ENCODE peak calls at places on chromosomes 2 and 18, in five cellular contexts. H, K, S, R and J are unnamed samples.

GRCh38 chr18:79912994-79913831 is 38.2 kb downstream of the SLC66A2 start:
- DNase-seq in H (no peak), K (no peak), S (no peak), R (no peak), J (no peak)

GRCh38 chr2:17059452-17059851 is 393.8 kb upstream of the CYRIA start:
- DNase-seq in H (no peak), K (no peak), S (no peak), R (no peak), J (no peak)

GRCh38 chr2:29075894-29076700 is 1.8 kb upstream of the PCARE start:
- DNase-seq in H (no peak), K (no peak), S (no peak), R (peak), J (peak)

GRCh38 chr2:142930835-142931398 is 53.5 kb downstream of the KYNU start:
- DNase-seq in H (no peak), K (no peak), S (no peak), R (no peak), J (no peak)

GRCh38 chr2:95300391-95300938 is 3.3 kb downstream of the KCNIP3 start:
- DNase-seq in H (peak), K (no peak), S (no peak), R (no peak), J (peak)

GRCh38 chr2:239696559-239697207 is 295.9 kb upstream of the HDAC4 start:
- DNase-seq in H (no peak), K (no peak), S (no peak), R (no peak), J (no peak)

GRCh38 chr2:139600166-139600565 is 820.0 kb upstream of the NXPH2 start:
- DNase-seq in H (no peak), K (no peak), S (no peak), R (no peak), J (no peak)

GRCh38 chr18:34598136-34598635 is 111.9 kb upstream of the DTNA start:
- DNase-seq in H (no peak), K (no peak), S (no peak), R (no peak), J (no peak)

GRCh38 chr2:7467782-7468447 is 550.7 kb downstream of the RNF144A start:
- DNase-seq in H (no peak), K (no peak), S (no peak), R (no peak), J (no peak)

GRCh38 chr2:151381266-151381665 is 23.9 kb downstream of the TNFAIP6 start:
- DNase-seq in H (no peak), K (no peak), S (no peak), R (no peak), J (no peak)

GRCh38 chr2:197269173-197269572 is 41.4 kb downstream of the ANKRD44 start:
- DNase-seq in H (no peak), K (no peak), S (no peak), R (no peak), J (no peak)

GRCh38 chr2:231693956-231694355 is 14.4 kb upstream of the PTMA start:
- DNase-seq in H (no peak), K (no peak), S (no peak), R (no peak), J (no peak)

GRCh38 chr2:69773201-69773600 is 31.3 kb downstream of the ANXA4 start:
- DNase-seq in H (no peak), K (no peak), S (no peak), R (no peak), J (no peak)

GRCh38 chr2:113910110-113910717 is 20.3 kb downstream of the ACTR3 start:
- DNase-seq in H (no peak), K (no peak), S (no peak), R (no peak), J (no peak)